ENCODE peak calls at places on chromosomes 7 and 10, in eight cellular contexts. N is left lung, K is psoas muscle, Y is neural progenitor cell, L is A549, E is fibroblast of pulmonary artery, R is cardiac muscle cell, V is LNCaP clone FGC. Z is an unnamed sample.

GRCh38 chr10:46549171-46550075 is 7.0 kb downstream of the GPRIN2 start:
- DNase-seq in N (peak), K (peak), Y (no peak), L (no peak), E (no peak), R (no peak), V (no peak), Z (no peak)

GRCh38 chr10:96288151-96288621 is 16.0 kb upstream of the DNTT start:
- DNase-seq in N (no peak), K (no peak), Y (no peak), L (no peak), E (no peak), R (no peak), V (no peak), Z (peak)

GRCh38 chr7:131284702-131285419 is 42.8 kb upstream of the MKLN1 start:
- DNase-seq in N (no peak), K (peak), Y (peak), L (no peak), E (no peak), R (no peak), V (peak), Z (no peak)

GRCh38 chr7:363626-364025 is 73.7 kb downstream of the FOXL3 start:
- DNase-seq in N (no peak), K (peak), Y (no peak), L (no peak), E (no peak), R (no peak), V (no peak), Z (no peak)

GRCh38 chr7:527723-528122 is 8.1 kb upstream of the PDGFA start:
- DNase-seq in N (no peak), K (no peak), Y (no peak), L (no peak), E (no peak), R (no peak), V (no peak), Z (no peak)

GRCh38 chr10:33413093-33413442 is 78.6 kb upstream of the NRP1 start:
- DNase-seq in N (no peak), K (no peak), Y (no peak), L (no peak), E (no peak), R (no peak), V (no peak), Z (no peak)

GRCh38 chr10:17847586-17848296 is 38.6 kb downstream of the MRC1 start:
- DNase-seq in N (no peak), K (no peak), Y (peak), L (no peak), E (peak), R (peak), V (no peak), Z (no peak)

GRCh38 chr10:68734349-68734748 is 13.3 kb downstream of the CCAR1 start:
- DNase-seq in N (no peak), K (no peak), Y (no peak), L (no peak), E (no peak), R (no peak), V (no peak), Z (no peak)

GRCh38 chr10:71725249-71725648 is 5.7 kb upstream of the C10orf105 start:
- DNase-seq in N (no peak), K (no peak), Y (no peak), L (no peak), E (no peak), R (no peak), V (no peak), Z (no peak)

GRCh38 chr7:70097639-70098038 is 499.4 kb downstream of the AUTS2 start:
- DNase-seq in N (no peak), K (no peak), Y (no peak), L (no peak), E (no peak), R (peak), V (no peak), Z (no peak)

GRCh38 chr7:127783267-127783559 is 131.2 kb downstream of the SND1 start:
- DNase-seq in N (no peak), K (no peak), Y (no peak), L (no peak), E (no peak), R (no peak), V (no peak), Z (no peak)

GRCh38 chr7:47735431-47736345 is 153.8 kb upstream of the TNS3 start:
- DNase-seq in N (no peak), K (no peak), Y (no peak), L (no peak), E (no peak), R (no peak), V (no peak), Z (no peak)

GRCh38 chr10:114458955-114459354 is 54.7 kb upstream of the AFAP1L2 start:
- DNase-seq in N (peak), K (peak), Y (peak), L (peak), E (peak), R (no peak), V (no peak), Z (no peak)

GRCh38 chr7:92680458-92680857 is 90.3 kb upstream of the FAM133B start:
- DNase-seq in N (no peak), K (no peak), Y (no peak), L (no peak), E (no peak), R (no peak), V (no peak), Z (no peak)

GRCh38 chr7:45469103-45469502 is 105.1 kb upstream of the ADCY1 start:
- DNase-seq in N (no peak), K (no peak), Y (no peak), L (no peak), E (no peak), R (no peak), V (no peak), Z (no peak)

GRCh38 chr7:130213820-130214219 is 6.2 kb downstream of the SSMEM1 start:
- DNase-seq in N (no peak), K (no peak), Y (no peak), L (no peak), E (no peak), R (no peak), V (no peak), Z (no peak)

GRCh38 chr10:132158122-132158741 is 28.5 kb upstream of the DPYSL4 start:
- DNase-seq in N (no peak), K (peak), Y (no peak), L (no peak), E (no peak), R (no peak), V (no peak), Z (no peak)

DNA sequence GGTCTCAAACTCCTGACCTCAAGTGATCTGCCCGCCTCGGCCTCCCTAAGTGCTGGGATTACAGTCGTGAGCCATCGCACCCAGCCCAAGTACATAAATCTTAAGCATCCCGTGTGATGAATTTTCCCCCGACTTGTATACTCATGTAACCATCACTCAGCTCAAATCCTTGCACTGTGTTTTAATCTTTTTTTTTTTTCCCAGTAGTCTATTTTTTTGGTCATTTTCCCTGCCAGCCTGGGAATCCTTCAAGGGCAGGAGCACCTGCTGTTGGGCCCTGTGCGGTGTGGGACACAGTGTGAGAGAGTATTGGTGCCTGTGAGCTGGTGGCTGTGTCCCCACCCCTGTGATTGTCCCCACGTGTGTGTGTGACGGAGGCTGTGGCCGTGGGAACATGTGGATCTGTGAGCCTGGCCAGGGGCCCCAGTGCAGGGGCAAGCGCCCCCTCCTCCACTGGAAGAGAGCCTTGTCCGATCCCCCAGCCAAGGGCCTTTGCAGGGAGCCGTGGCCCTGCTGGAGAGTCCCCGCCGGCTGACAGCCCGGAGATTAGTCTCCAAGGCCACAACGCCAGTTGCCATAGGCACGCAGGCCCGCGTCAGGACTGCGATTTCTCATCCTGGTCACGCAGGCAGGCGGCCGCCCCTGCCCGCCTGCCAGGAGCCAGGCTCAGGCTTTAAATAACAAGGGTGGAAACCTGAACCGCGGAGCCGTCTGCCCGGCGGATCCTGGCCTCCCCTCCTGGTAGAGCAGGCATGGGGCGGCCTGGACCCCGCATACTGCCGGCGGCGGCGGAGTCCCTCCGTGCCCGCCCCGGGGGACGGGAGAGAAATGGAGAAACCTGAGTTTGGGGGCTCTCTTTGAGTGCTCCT is 26.5 kb downstream of the GTF2IRD1 start:
- DNase-seq in N (peak), K (peak), Y (peak), L (no peak), E (peak), R (peak), V (no peak), Z (no peak)
- H3K4me3 ChIP-seq in N (peak), K (peak), Y (peak), L (no peak), E (peak), R (no peak), V (no peak), Z (no peak)

GRCh38 chr7:12124028-12124427 is 87.1 kb upstream of the TMEM106B start:
- DNase-seq in N (no peak), K (no peak), Y (no peak), L (no peak), E (no peak), R (no peak), V (no peak), Z (no peak)

GRCh38 chr7:12123172-12123571 is 87.9 kb upstream of the TMEM106B start:
- DNase-seq in N (no peak), K (no peak), Y (no peak), L (no peak), E (no peak), R (no peak), V (no peak), Z (no peak)

GRCh38 chr7:12119638-12120303 is 91.3 kb upstream of the TMEM106B start:
- DNase-seq in N (no peak), K (no peak), Y (peak), L (no peak), E (no peak), R (no peak), V (no peak), Z (no peak)
- TF ChIP-seq CTCF in N (no peak), K (no peak), Y (no peak), L (no peak), E (no peak), R (no peak), V (no peak), Z (no peak)

DNA sequence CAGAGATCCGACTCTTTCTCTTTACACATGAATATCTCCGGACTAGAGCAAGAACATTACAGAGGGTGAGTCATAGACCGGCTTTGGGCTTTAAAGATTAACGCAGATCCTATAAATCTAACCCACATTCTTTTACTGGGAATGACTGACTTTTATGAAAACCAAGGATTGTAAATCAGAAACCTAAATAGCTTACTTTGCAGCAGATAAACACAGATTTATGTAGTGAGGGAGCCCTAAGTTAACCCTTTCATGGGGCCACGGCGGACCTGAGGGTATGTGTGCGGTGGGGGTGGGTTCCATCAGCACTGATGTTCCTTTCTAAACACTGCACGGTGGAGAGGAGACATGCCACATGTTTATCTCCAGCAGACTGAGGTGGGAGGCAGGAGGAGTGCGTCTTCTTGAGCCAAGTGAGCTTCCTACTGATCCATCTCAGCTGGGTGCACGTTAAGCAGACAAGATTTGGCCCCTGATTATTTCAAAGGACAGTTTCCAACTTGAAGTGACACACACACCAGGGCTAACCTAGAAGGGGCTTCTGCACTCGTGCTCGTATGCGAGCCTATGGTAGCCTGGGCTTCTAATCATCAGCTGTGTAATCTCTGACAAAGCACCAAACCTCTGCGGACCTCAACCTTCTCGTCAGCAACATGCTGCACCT is 127.6 kb downstream of the WDR11 start:
- DNase-seq in N (no peak), K (no peak), Y (no peak), L (no peak), E (no peak), R (no peak), V (no peak), Z (no peak)
- H3K4me3 ChIP-seq in N (peak), K (no peak), Y (peak), L (peak), E (no peak), R (peak), V (no peak), Z (no peak)

GRCh38 chr10:31929260-31929985 is 792 bp upstream of the ARHGAP12 start:
- DNase-seq in N (peak), K (peak), Y (peak), L (peak), E (peak), R (peak), V (no peak), Z (no peak)
- TF ChIP-seq CTCF in N (no peak), K (no peak), Y (no peak), L (no peak), E (no peak), R (no peak), V (no peak), Z (no peak)